ENCODE peak calls at places on chromosome 18, in six cellular contexts. V, L, H, B, S and U are unnamed samples.

GRCh38 chr18:26536032-26536431 is 12.3 kb downstream of the KCTD1 start:
- DNase-seq in L (no peak), S (no peak), V (peak; percentile 26), H (no peak), B (peak; percentile 67), U (no peak)

GRCh38 chr18:34809697-34810096 is 99.6 kb downstream of the DTNA start:
- DNase-seq in V (no peak), H (no peak), S (no peak), B (peak; percentile 79), L (peak; percentile 15), U (peak; percentile 61)

GRCh38 chr18:25459814-25460213 is 107.8 kb upstream of the ZNF521 start:
- DNase-seq in V (no peak), S (no peak), L (no peak), B (no peak), H (no peak), U (no peak)

GRCh38 chr18:74316257-74317180 is 880 bp downstream of the C18orf63 start:
- DNase-seq in L (no peak), S (peak; percentile 79), H (no peak), B (peak; percentile 86), V (no peak), U (peak; percentile 78)

GRCh38 chr18:40414155-40414754 is 1540.8 kb upstream of the PIK3C3 start:
- DNase-seq in H (no peak), S (no peak), V (no peak), B (peak; percentile 55), L (peak; percentile 36), U (no peak)

GRCh38 chr18:61950371-61950770 is 57.6 kb upstream of the RNF152 start:
- DNase-seq in L (no peak), V (no peak), H (no peak), S (no peak), B (no peak), U (no peak)

GRCh38 chr18:71336811-71337210 is 1048.0 kb downstream of the SOCS6 start:
- DNase-seq in L (no peak), V (no peak), B (no peak), H (no peak), S (no peak), U (no peak)

GRCh38 chr18:41940506-41941215 is 14.4 kb upstream of the PIK3C3 start:
- DNase-seq in V (no peak), H (no peak), L (no peak), S (peak; percentile 83), B (peak; percentile 86), U (peak; percentile 80)

GRCh38 chr18:50080932-50081560 is 113.9 kb downstream of the MYO5B start:
- DNase-seq in H (no peak), L (no peak), S (no peak), V (no peak), B (no peak), U (no peak)

GRCh38 chr18:66440433-66440832 is 163.5 kb downstream of the CDH19 start:
- DNase-seq in B (no peak), V (no peak), L (no peak), H (no peak), S (no peak), U (no peak)

GRCh38 chr18:210780-211179 is 52.4 kb downstream of the USP14 start:
- DNase-seq in H (no peak), S (no peak), L (no peak), B (no peak), V (no peak), U (no peak)

GRCh38 chr18:9516437-9517064 is 41.2 kb downstream of the RALBP1 start:
- DNase-seq in H (no peak), S (no peak), V (peak; percentile 4), B (peak; percentile 65), L (peak; percentile 39), U (peak; percentile 51)

GRCh38 chr18:69400976-69401474 is 337 bp downstream of the DOK6 start:
- DNase-seq in L (peak; percentile 49), S (no peak), B (peak; percentile 63), V (peak; percentile 10), H (no peak), U (no peak)

GRCh38 chr18:31942301-31942998 is 478 bp downstream of the TRAPPC8 start:
- DNase-seq in H (peak; percentile 13), L (peak; percentile 72), V (peak; percentile 56), S (no peak), B (peak; percentile 81), U (peak; percentile 30)

GRCh38 chr18:53567935-53568574 is 656.4 kb downstream of the MBD2 start:
- DNase-seq in V (no peak), B (peak; percentile 50), H (no peak), L (peak; percentile 57), S (no peak), U (peak; percentile 12)

GRCh38 chr18:27921392-27921791 is 255.5 kb downstream of the CDH2 start:
- DNase-seq in V (no peak), B (no peak), L (no peak), S (no peak), H (no peak), U (no peak)